ENCODE peak calls at places on chromosomes 2 and 18, in eight cellular contexts. E is posterior cingulate gyrus; D is activated CD8-positive, alpha-beta memory T cell treated with anti-CD3 and anti-CD28 coated beads, Interleukin-2, amount 50 U/mL, for 4 hours; Z is psoas muscle; P is stimulated activated CD4-positive, alpha-beta T cell treated with anti-CD3 and anti-CD28 coated beads, Interleukin-2, amount 100 ng/mL, for 24 hours; N is stimulated activated CD8-positive, alpha-beta memory T cell treated with anti-CD3 and anti-CD28 coated beads, Interleukin-15, amount 100 ng/mL, for 24 hours; V is head of caudate nucleus; A is activated T-helper 1 cell treated with anti-CD3 and anti-CD28 coated beads, Interleukin-2, amount 50 U/mL, for 16 hours. X is an unnamed sample.

GRCh38 chr2:144431384-144431783 is 88.5 kb downstream of the ZEB2 start:
- DNase-seq in E (no peak), D (no peak), Z (no peak), P (no peak), N (no peak), V (no peak), A (no peak), X (no peak)

GRCh38 chr2:174597347-174598047 is at the start of gene WIPF1:
- DNase-seq in E (no peak), D (peak; percentile 33), Z (no peak), P (peak; percentile 49), N (no peak), V (no peak), A (no peak), X (no peak)

GRCh38 chr18:78323453-78324230 is 656.0 kb upstream of the SALL3 start:
- DNase-seq in E (no peak), D (no peak), Z (no peak), P (no peak), N (no peak), V (no peak), A (no peak), X (no peak)

GRCh38 chr18:67266591-67267237 is 249.8 kb downstream of the DSEL start:
- DNase-seq in E (no peak), D (no peak), Z (no peak), P (no peak), N (no peak), V (no peak), A (no peak), X (no peak)

GRCh38 chr2:100627653-100628300 is 65.0 kb downstream of the PDCL3 start:
- DNase-seq in E (no peak), D (no peak), Z (no peak), P (peak; percentile 13), N (no peak), V (no peak), A (no peak), X (no peak)

GRCh38 chr18:45910405-45911023 is 56.6 kb downstream of the EPG5 start:
- DNase-seq in E (peak; percentile 18), D (peak; percentile 65), Z (peak; percentile 21), P (peak; percentile 69), N (peak; percentile 29), V (no peak), A (peak; percentile 35), X (peak; percentile 8)

GRCh38 chr2:28035816-28036215 is 145.3 kb downstream of the BABAM2 start:
- DNase-seq in E (no peak), D (no peak), Z (no peak), P (no peak), N (no peak), V (no peak), A (no peak), X (no peak)

GRCh38 chr2:190550137-190550536 is 15.6 kb upstream of the NEMP2 start:
- DNase-seq in E (no peak), D (no peak), Z (no peak), P (no peak), N (no peak), V (no peak), A (no peak), X (no peak)

GRCh38 chr18:58896268-58896667 is 31.6 kb downstream of the ZNF532 start:
- DNase-seq in E (no peak), D (no peak), Z (no peak), P (no peak), N (no peak), V (no peak), A (no peak), X (no peak)

GRCh38 chr2:128313076-128313836 is 5.4 kb downstream of the HS6ST1 start:
- DNase-seq in E (no peak), D (no peak), Z (no peak), P (peak; percentile 18), N (no peak), V (no peak), A (no peak), X (no peak)

X was measured in non-pigmented ciliary epithelial cell.